ENCODE peak calls at places on chromosome 6, in eight cellular contexts. T is NCI-H1092 treated with DMSO at 0.1 percent for 48 hours; B is NCI-H2171 treated with DMSO at 0.1 percent for 48 hours; K is AG04450; I is T-helper 9 cell; Y is stimulated activated CD4-positive, alpha-beta T cell treated with anti-CD3 and anti-CD28 coated beads, Interleukin-15, amount 100 ng/mL, for 48 hours; V is nephron progenitor cell; M is COR-L47. D is an unnamed sample.

GRCh38 chr6:154343473-154344308 is 12.9 kb downstream of the IPCEF1 start:
- DNase-seq in K (no peak), I (no peak), V (peak), Y (no peak), T (no peak), M (no peak), B (peak), D (peak)

GRCh38 chr6:82711992-82712788 is 348.6 kb downstream of the TPBG start:
- DNase-seq in T (no peak), B (no peak), I (no peak), V (no peak), K (no peak), Y (no peak), M (no peak), D (no peak)

GRCh38 chr6:135578976-135579375 is 81.4 kb upstream of the AHI1 start:
- DNase-seq in I (no peak), K (no peak), T (no peak), M (no peak), B (no peak), V (no peak), Y (no peak), D (no peak)

GRCh38 chr6:14841901-14842421 is 403.9 kb upstream of the JARID2 start:
- DNase-seq in I (no peak), M (no peak), B (no peak), V (no peak), Y (no peak), T (no peak), K (peak), D (no peak)

GRCh38 chr6:6179858-6180257 is 140.6 kb downstream of the F13A1 start:
- DNase-seq in I (no peak), K (no peak), V (peak), B (peak), M (no peak), T (no peak), Y (no peak), D (no peak)

GRCh38 chr6:75819776-75820487 is 70.9 kb downstream of the MYO6 start:
- DNase-seq in M (no peak), V (no peak), K (no peak), Y (no peak), T (no peak), I (no peak), B (no peak), D (no peak)

GRCh38 chr6:147554281-147554680 is 45.8 kb downstream of the SAMD5 start:
- DNase-seq in V (no peak), B (no peak), M (no peak), T (no peak), Y (no peak), I (no peak), K (no peak), D (no peak)

GRCh38 chr6:45293306-45293705 is 34.8 kb upstream of the RUNX2 start:
- DNase-seq in I (no peak), K (no peak), T (no peak), V (no peak), M (no peak), B (no peak), Y (no peak), D (no peak)

GRCh38 chr6:33430991-33431879 is 11.4 kb downstream of the SYNGAP1 start:
- DNase-seq in Y (peak), B (peak), K (no peak), I (peak), T (no peak), V (peak), M (peak), D (peak)

GRCh38 chr6:67287566-67287965 is 1347.5 kb upstream of the ADGRB3 start:
- DNase-seq in K (no peak), Y (no peak), V (no peak), I (no peak), B (no peak), M (no peak), T (no peak), D (no peak)

GRCh38 chr6:112305795-112306194 is 41.3 kb upstream of the RFPL4B start:
- DNase-seq in V (no peak), B (no peak), Y (no peak), M (no peak), T (no peak), K (no peak), I (no peak), D (no peak)

GRCh38 chr6:51569594-51569993 is 517.8 kb downstream of the PKHD1 start:
- DNase-seq in I (no peak), T (no peak), M (no peak), V (no peak), K (no peak), Y (no peak), B (no peak), D (no peak)

D was measured in ureter.